ENCODE peak calls at places on chromosomes 13 and 19, in six cellular contexts. L, Q, U, G, E and Z are unnamed samples.

GRCh38 chr19:45917421-45918091 is 3.0 kb upstream of the NANOS2 start:
- DNase-seq in Q (no peak), L (no peak), E (no peak), U (no peak), G (no peak), Z (no peak)

GRCh38 chr19:55579766-55580621 is 654 bp downstream of the ZNF579 start:
- DNase-seq in Q (no peak), G (peak; percentile 42), U (no peak), L (peak; percentile 48), E (no peak), Z (no peak)

GRCh38 chr19:27774827-27775226 is 1438.1 kb downstream of the UQCRFS1 start:
- DNase-seq in Q (no peak), L (peak; percentile 4), E (no peak), U (peak; percentile 59), G (no peak), Z (no peak)

GRCh38 chr13:43444085-43444484 is 342.7 kb downstream of the ENOX1 start:
- DNase-seq in U (no peak), G (no peak), Q (no peak), L (no peak), E (no peak), Z (no peak)

GRCh38 chr19:32138416-32138815 is 207.0 kb upstream of the ZNF507 start:
- DNase-seq in U (no peak), Q (no peak), L (no peak), E (no peak), G (no peak), Z (no peak)

GRCh38 chr13:87444135-87444534 is 227.0 kb upstream of the SLITRK5 start:
- DNase-seq in E (peak; percentile 14), L (no peak), G (no peak), Q (no peak), U (no peak), Z (peak; percentile 38)

GRCh38 chr19:41626278-41626677 is 596 bp downstream of the CEACAM4 start:
- DNase-seq in U (no peak), Q (no peak), E (no peak), G (no peak), L (no peak), Z (no peak)

GRCh38 chr19:18580311-18580710 is 8.3 kb upstream of the REX1BD start:
- DNase-seq in E (no peak), Q (no peak), U (no peak), G (no peak), L (no peak), Z (no peak)

GRCh38 chr19:30742981-30743380 is 370.8 kb downstream of the ZNF536 start:
- DNase-seq in Q (no peak), E (no peak), G (no peak), U (no peak), L (no peak), Z (no peak)

GRCh38 chr13:75316427-75316826 is 165.5 kb downstream of the TBC1D4 start:
- DNase-seq in Q (no peak), L (peak; percentile 8), E (no peak), U (no peak), G (no peak), Z (no peak)

GRCh38 chr13:21902709-21903098 is 231.8 kb downstream of the FGF9 start:
- DNase-seq in E (no peak), L (no peak), G (no peak), U (no peak), Q (no peak), Z (no peak)

GRCh38 chr19:3175761-3176714 is 2.5 kb upstream of the S1PR4 start:
- DNase-seq in G (no peak), E (no peak), Q (no peak), U (no peak), L (peak; percentile 90), Z (no peak)

GRCh38 chr13:50891206-50891605 is 18.4 kb upstream of the RNASEH2B start:
- DNase-seq in Q (no peak), L (no peak), E (no peak), U (no peak), G (no peak), Z (no peak)

GRCh38 chr13:112333756-112334543 is 42.2 kb upstream of the SPACA7 start:
- DNase-seq in L (no peak), E (no peak), Q (no peak), U (no peak), G (no peak), Z (no peak)